ENCODE peak calls at places on chromosome 19, in five cellular contexts. O is PC-9, L is neural progenitor cell, G is hepatocyte, Y is stomach. X is an unnamed sample.

GRCh38 chr19:3397266-3398022 is 31.1 kb downstream of the NFIC start:
- DNase-seq in O (no peak), L (peak; percentile 30), G (no peak), Y (peak; percentile 63), X (peak; percentile 61)

GRCh38 chr19:43353606-43354304 is at the start of gene CD177:
- DNase-seq in O (no peak), L (peak; percentile 5), G (peak; percentile 18), Y (no peak), X (no peak)

GRCh38 chr19:44512326-44513298 is 12.3 kb upstream of the ZNF180 start:
- DNase-seq in O (peak; percentile 73), L (peak; percentile 69), G (peak; percentile 32), Y (no peak), X (no peak)

GRCh38 chr19:16618248-16618647 is 9.8 kb downstream of the MED26 start:
- DNase-seq in O (no peak), L (no peak), G (no peak), Y (no peak), X (no peak)

GRCh38 chr19:15195381-15195964 is 5.3 kb downstream of the NOTCH3 start:
- DNase-seq in O (peak; percentile 89), L (peak; percentile 93), G (peak; percentile 90), Y (peak; percentile 56), X (no peak)

GRCh38 chr19:51333836-51334460 is 8.0 kb downstream of the VSIG10L start:
- DNase-seq in O (no peak), L (no peak), G (no peak), Y (no peak), X (no peak)

GRCh38 chr19:17557461-17557860 is 2.0 kb downstream of the COLGALT1 start:
- DNase-seq in O (no peak), L (no peak), G (no peak), Y (no peak), X (no peak)

GRCh38 chr19:15299568-15300409 is 32.5 kb downstream of the BRD4 start:
- DNase-seq in O (no peak), L (no peak), G (no peak), Y (no peak), X (no peak)

GRCh38 chr19:38869836-38870607 is 8.1 kb downstream of the RINL start:
- DNase-seq in O (no peak), L (peak; percentile 81), G (peak; percentile 86), Y (peak; percentile 95), X (peak; percentile 89)

GRCh38 chr19:18948976-18949356 is 7.9 kb upstream of the HOMER3 start:
- DNase-seq in O (no peak), L (no peak), G (no peak), Y (no peak), X (no peak)
- H3K4me1 ChIP-seq in O (peaks cover 31% of the 10 kb centered on the region), L (no peaks in the 10 kb centered on the region), G (no peaks in the 10 kb centered on the region), Y (no peaks in the 10 kb centered on the region), X (no peaks in the 10 kb centered on the region)

DNA sequence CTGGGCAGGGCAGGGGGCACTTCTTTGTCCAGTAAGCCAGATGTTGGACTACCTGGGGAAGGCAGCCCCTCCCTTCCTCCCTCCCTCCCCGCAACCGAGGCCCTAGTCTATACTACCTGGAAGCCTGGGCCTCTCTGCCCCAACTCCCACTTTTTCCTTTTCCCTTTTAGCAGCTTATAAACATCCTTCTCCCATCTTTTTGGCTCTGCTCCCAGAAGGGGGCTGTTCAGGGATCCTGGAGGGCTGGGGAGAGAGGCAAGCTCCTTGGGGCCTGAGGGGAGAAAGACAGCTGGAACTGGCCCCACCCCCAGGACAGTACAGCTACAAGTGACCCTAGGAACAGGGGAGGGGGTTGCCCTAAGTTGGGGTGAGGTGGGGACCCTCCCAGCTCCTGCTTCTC is 44.9 kb downstream of the LYL1 start:
- DNase-seq in O (no peak), L (no peak), G (peak; percentile 76), Y (no peak), X (no peak)
- H3K4me1 ChIP-seq in O (peaks cover 25% of the 10 kb centered on the region), L (peaks cover 74% of the 10 kb centered on the region), G (peaks cover 86% of the 10 kb centered on the region), Y (peaks cover 100% of the 10 kb centered on the region), X (peaks cover 36% of the 10 kb centered on the region)

DNA sequence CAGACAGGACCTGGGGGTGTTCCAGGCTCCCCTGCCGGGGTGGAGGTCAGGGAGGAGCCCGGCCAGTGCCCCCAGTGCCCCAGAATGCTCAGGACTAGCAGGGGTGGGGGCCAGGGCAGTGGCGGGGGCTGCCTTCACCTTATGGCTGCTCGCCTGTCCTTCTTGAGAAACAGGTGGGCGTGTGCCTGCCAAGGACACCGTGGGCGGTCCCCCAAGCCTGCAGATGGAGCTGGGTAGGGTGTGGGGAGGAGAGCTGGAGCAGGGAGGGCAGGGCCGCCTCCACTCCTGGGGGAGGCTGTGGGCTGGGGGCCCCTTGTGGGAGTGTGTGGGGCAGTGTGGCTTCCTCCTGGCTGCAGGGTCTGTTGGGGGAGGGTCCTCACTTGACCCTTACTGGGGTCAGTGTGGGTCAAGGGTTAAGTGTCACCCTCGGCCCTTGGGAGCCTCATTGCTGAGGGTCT is 160.0 kb downstream of the KDM4B start:
- DNase-seq in O (no peak), L (no peak), G (peak; percentile 80), Y (peak; percentile 57), X (peak; percentile 45)
- H3K4me1 ChIP-seq in O (peaks cover 11% of the 10 kb centered on the region), L (peaks cover 60% of the 10 kb centered on the region), G (peaks cover 51% of the 10 kb centered on the region), Y (peaks cover 39% of the 10 kb centered on the region), X (peaks cover 20% of the 10 kb centered on the region)

DNA sequence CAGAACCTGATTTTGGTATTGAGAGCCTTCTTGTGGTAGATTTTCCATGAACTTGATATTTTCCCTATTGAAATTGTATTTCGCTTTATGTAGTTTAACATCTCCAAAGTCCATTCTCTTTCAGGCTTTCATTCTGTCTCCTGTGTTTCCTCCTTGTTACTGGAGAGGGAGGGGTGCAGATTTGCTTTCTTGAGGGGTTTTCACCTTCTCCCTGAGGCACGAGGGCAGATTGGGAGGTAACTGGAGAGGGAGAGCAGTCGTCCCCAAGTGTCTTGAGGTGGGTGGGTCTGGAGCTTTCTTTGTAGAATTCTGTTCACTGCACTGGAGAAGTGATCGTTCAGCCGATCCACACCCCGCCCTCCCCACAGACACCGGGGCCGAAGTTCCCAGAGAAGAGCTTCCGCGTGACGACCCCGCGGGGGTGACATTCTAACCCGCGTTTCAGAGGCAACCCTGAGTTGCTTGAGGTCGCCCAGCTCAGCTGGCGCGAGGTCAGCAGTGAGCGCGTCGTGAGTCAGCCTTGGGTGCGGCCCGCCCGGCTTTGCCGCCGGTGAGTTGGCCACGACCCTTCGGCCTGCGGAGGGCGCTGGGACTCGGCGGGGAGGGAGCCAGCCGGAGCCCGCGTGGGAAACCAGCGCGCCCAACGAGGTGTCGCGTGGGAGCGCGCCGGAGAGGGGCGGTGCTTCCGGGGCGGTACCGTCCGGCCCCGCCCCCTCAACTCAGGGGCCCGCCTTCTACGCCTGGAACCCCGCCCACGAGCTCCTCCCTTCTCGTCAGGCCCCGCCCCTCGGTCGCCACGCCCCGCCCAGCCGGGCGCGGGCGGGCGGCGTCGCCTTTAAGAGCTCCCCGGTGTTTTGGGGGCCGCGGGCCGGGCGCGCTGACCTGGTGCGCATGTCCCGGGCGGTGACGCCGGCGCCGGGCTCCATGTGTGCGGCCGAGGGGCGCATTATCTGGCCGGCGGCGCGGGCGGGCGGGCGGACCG is at the start of gene GATAD2A:
- DNase-seq in O (peak; percentile 87), L (peak; percentile 96), G (peak; percentile 98), Y (peak; percentile 96), X (peak; percentile 96)
- H3K4me1 ChIP-seq in O (peaks cover 63% of the 10 kb centered on the region), L (peaks cover 41% of the 10 kb centered on the region), G (peaks cover 28% of the 10 kb centered on the region), Y (peaks cover 67% of the 10 kb centered on the region), X (peaks cover 55% of the 10 kb centered on the region)

DNA sequence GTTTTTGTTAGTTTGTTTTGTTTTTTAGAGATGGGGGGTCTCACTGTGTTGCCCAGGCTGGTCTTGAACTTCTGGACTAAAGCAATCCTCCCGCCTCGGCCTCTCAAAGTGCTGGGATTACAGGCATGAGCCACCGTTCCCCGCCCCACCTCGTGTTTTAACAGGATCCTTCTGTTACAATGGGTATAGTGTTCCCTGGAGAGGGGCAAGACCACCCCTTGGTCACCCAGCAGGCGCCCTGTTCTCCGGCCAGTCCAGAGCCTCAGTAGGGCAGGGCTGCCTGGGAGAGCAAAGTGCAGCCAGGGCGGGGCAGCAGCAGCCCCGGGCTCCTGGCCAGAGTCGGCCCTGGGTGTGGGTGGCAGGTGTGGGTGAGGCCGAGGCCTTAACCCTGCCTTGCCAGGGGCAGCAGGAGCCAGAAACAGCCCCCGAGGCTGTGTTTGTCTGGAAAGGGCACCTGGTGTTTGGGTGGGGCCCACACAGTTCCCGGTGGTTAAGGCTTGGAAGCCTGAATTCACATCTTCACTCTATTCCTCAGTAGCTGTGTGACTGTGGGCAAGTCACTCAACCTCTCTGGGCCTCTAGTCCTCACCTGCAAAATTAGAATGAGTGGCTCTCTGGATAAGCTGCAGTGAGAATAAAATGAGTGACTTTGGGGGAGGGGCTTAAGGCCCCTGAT is 7.2 kb downstream of the VASP start:
- DNase-seq in O (peak; percentile 84), L (no peak), G (peak; percentile 64), Y (peak; percentile 91), X (no peak)
- H3K4me1 ChIP-seq in O (peaks cover 43% of the 10 kb centered on the region), L (no peaks in the 10 kb centered on the region), G (peaks cover 16% of the 10 kb centered on the region), Y (peaks cover 98% of the 10 kb centered on the region), X (peaks cover 41% of the 10 kb centered on the region)

DNA sequence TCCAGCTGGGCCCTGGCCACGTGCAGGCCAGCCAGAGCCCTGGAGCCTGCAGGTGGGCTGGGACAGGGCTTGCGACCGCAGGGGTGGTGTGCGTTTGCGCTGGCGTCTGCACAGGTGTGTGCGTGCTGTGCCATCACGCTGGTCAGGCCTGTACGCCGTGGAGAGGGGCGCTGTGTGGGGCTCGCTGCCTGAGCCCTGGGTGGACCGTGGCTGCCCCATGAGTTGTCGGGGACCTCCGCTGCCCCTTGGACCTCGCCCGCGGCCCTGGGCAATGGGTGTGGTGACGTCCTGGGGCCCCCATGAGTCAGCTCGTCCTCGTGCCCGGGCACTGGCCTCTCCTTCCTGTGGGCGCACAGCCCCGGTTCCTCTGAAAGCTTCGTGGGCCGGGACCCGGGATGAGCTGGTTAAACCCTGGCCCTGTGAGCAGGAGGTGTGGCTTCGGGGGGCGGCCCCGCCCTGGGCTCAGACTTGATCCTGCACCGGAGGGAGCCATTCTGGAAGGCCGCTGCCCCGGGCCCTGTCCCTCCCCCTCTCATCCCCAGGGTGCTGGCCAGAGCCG is 6.8 kb downstream of the CSNK1G2 start:
- DNase-seq in O (no peak), L (no peak), G (no peak), Y (no peak), X (peak; percentile 70)
- H3K4me1 ChIP-seq in O (no peaks in the 10 kb centered on the region), L (peaks cover 11% of the 10 kb centered on the region), G (peaks cover 10% of the 10 kb centered on the region), Y (peaks cover 42% of the 10 kb centered on the region), X (peaks cover 23% of the 10 kb centered on the region)

GRCh38 chr19:30356951-30357579 is 15.1 kb upstream of the ZNF536 start:
- DNase-seq in O (no peak), L (no peak), G (no peak), Y (no peak), X (no peak)
- H3K4me1 ChIP-seq in O (no peaks in the 10 kb centered on the region), L (peaks cover 23% of the 10 kb centered on the region), G (no peaks in the 10 kb centered on the region), Y (no peaks in the 10 kb centered on the region), X (peaks cover 6% of the 10 kb centered on the region)

DNA sequence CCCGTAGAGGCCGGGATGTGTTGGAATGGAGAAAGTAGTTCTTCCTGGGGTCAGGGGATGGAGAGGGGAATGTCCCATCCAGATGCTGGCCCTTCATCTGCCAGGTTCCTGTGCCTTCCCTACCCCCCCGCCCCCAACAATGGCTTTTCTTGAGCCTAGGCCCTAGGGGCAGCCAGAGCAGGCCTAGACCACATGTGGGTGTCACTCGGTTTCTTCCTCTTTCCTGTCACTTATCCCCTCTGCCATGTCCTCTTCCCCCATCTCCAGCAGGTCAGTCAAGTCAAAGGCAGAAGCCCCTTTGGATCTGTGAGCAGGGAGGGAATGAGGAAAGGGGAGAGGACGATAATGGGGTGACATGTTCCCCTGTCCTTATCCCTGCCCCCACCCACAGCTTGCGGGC is 36.4 kb downstream of the LYL1 start:
- DNase-seq in O (no peak), L (no peak), G (no peak), Y (no peak), X (no peak)
- H3K4me1 ChIP-seq in O (peaks cover under 1% of the 10 kb centered on the region), L (peaks cover 12% of the 10 kb centered on the region), G (peaks cover 28% of the 10 kb centered on the region), Y (peaks cover 100% of the 10 kb centered on the region), X (no peaks in the 10 kb centered on the region)

X was measured in adrenal gland.